ENCODE peak calls at places on chromosomes 16 and 17, in four cellular contexts. K is esophagus muscularis mucosa, H is tibial nerve, Z is HepG2. I is an unnamed sample. For H3K36me3 and H3K4me1, the result is how much of the 10 kb centered on the place peaks cover.

GRCh38 chr17:30812218-30813177 is 12.0 kb downstream of the CRLF3 start:
- DNase-seq in Z (no peak), K (no peak), H (no peak), I (no peak)

GRCh38 chr17:48647103-48647963 is 21.2 kb upstream of the HOXB9 start:
- DNase-seq in H (no peak), K (no peak), Z (no peak), I (no peak)

GRCh38 chr16:3935921-3936320 is 55.4 kb upstream of the CREBBP start:
- DNase-seq in H (no peak), K (no peak), Z (no peak), I (no peak)

GRCh38 chr17:79176792-79177601 is 102.4 kb downstream of the ENGASE start:
- DNase-seq in H (no peak), K (no peak), Z (no peak), I (no peak)

GRCh38 chr16:19886061-19886792 is 1.6 kb upstream of the GPRC5B start:
- DNase-seq in H (peak), Z (peak), K (peak), I (peak)

GRCh38 chr17:73720187-73720834 is 76.1 kb upstream of the SDK2 start:
- DNase-seq in H (no peak), Z (peak), K (no peak), I (no peak)

GRCh38 chr17:247767-248166 is 66.3 kb upstream of the DOC2B start:
- DNase-seq in Z (no peak), K (no peak), H (no peak), I (peak)

GRCh38 chr16:86994651-86995171 is 322.5 kb downstream of the C16orf95 start:
- DNase-seq in H (no peak), K (no peak), Z (no peak), I (no peak)

GRCh38 chr17:28511858-28512461 is 5.8 kb downstream of the FOXN1 start:
- DNase-seq in Z (no peak), H (no peak), K (no peak), I (no peak)

GRCh38 chr17:3683054-3683511 is 12.9 kb downstream of the P2RX5 start:
- DNase-seq in K (no peak), Z (peak), H (no peak), I (no peak)

GRCh38 chr17:40598928-40599627 is 33.8 kb upstream of the CCR7 start:
- DNase-seq in Z (no peak), K (peak), H (peak), I (no peak)

GRCh38 chr17:28645576-28645939 is 600 bp upstream of the BLTP2 start:
- DNase-seq in K (no peak), H (no peak), Z (no peak), I (no peak)

GRCh38 chr16:88591577-88592021 is 21.4 kb downstream of the ZC3H18 start:
- DNase-seq in Z (no peak), K (peak), H (peak), I (no peak)
- H3K36me3 ChIP-seq in Z (under half), K (under half), H (under half), I (under half)

DNA sequence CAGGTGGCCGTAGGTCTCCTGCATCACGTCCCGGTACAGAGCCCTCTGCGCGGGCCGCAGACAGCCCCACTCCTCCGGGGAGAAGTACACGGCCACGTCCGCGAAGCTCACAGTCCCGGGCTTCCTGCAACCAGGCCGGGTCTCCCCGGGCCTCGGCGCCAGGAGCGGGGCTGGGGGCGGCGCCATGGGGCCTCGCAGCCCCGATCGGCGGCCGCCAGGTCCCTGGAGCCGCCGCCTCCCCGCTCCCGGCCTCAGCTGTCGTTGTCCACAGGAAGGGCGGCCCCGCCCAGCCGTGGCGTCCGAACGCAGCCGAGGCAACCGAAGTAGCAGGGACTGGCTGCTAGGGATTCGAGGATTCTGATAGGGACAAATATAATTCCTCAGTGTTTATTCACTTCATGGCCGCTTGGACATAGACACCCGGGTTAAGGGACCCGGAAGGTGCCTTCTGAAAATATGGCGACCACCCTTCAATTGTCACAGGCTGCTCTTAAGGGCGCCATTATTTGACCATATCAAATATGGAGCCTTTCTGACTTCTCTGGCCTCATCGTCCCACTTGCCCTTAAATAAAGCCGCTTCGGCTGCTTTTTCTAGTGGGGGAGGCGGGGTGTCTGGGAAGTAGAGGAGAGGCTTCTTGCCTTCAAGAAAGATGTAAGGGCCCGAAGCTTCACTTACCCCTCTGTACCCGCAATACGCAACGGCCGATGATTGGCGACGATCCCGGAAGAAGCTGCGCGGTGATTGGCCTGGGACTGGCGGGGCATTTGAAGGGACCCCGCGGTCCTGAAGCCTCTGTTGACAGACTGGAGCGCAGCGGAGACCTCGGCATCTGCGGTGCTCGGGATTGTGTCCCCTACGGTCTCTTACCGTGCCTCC is at the start of gene ZNF688:
- DNase-seq in Z (peak), K (peak), H (peak), I (peak)
- TF ChIP-seq EP300 in Z (no peak), K (no peak), H (peak), I (no peak)

GRCh38 chr16:70523013-70523620 is at the start of gene COG4:
- DNase-seq in H (peak), Z (peak), K (peak), I (peak)
- H3K4me1 ChIP-seq in H (under half), Z (under half), K (under half), I (under half)

GRCh38 chr16:933581-933980 is 37.2 kb downstream of the LMF1 start:
- DNase-seq in K (no peak), Z (no peak), H (no peak), I (no peak)
- H3K36me3 ChIP-seq in K (under half), Z (under half), H (under half), I (under half)

DNA sequence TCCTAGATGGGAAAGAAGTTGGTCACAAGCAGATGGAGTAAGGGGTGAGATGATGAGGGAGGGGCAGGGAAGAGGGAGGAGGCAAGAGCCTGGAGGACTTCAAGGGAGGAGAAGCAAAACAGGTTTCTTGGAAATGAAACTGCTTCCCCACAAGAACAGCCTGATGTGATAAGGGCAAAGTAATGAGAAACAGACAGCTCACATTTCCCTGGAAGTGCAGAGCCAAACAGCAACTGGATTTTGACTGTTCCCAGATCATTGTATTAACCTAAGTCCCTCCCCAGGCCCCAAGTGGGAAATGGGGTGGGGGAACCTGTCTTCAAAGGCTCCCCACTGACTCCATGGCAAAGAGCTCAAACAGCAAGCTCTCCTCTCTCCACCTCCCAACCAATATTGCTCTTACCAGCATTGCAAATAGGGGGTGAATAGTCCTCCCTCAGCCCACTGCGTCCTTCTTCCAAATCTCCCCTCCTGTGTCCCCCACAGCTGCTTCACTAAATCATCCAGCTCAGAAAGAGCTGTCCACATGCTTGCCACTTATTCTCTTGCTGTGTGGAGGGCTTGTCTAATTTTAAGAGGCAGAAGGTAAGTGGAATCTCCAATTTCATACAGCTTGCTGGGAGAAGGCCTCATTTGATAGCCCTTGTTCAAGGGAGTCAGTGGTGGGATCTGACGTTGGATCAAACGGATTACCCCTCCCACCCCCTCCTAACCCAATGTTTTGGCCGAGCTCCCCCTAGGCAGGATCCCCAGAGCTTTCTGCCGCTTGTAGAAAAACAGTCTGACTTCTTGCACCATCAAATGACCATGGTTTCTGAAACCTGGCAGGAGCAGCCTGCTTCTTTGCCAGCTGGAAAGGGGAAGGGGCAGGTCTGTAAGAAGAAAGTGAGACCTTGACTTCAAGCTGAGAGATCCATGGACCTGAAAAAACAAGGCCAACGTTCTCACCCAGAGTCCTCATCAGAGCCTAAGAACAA is 56.3 kb upstream of the SMIM36 start:
- DNase-seq in H (peak), Z (no peak), K (no peak), I (peak)
- TF ChIP-seq EP300 in H (peak), Z (no peak), K (no peak), I (no peak)

I was measured in ovary.